ENCODE peak calls at places on chromosomes 1 and 21, in five cellular contexts. E, Y, W, P and X are unnamed samples.

GRCh38 chr1:197799271-197799670 is 24.0 kb upstream of the DENND1B start:
- DNase-seq in E (no peak), Y (peak; percentile 25), W (no peak), P (peak; percentile 85), X (peak; percentile 62)

GRCh38 chr1:116489231-116489697 is 81.6 kb downstream of the CD58 start:
- DNase-seq in E (no peak), Y (peak; percentile 68), W (peak; percentile 91), P (peak; percentile 37), X (no peak)

GRCh38 chr1:1291611-1292441 is 11.6 kb downstream of the SCNN1D start:
- DNase-seq in E (peak; percentile 70), Y (no peak), W (no peak), P (peak; percentile 35), X (peak; percentile 62)

GRCh38 chr1:151371340-151371739 is 1.2 kb downstream of the SELENBP1 start:
- DNase-seq in E (peak; percentile 78), Y (no peak), W (no peak), P (no peak), X (peak; percentile 67)

GRCh38 chr1:2778220-2778592 is 23.3 kb downstream of the TTC34 start:
- DNase-seq in E (no peak), Y (no peak), W (no peak), P (no peak), X (no peak)

GRCh38 chr1:230792691-230793462 is 45.7 kb downstream of the CAPN9 start:
- DNase-seq in E (no peak), Y (no peak), W (no peak), P (no peak), X (peak; percentile 11)

GRCh38 chr21:27519357-27519756 is 552.5 kb upstream of the ADAMTS5 start:
- DNase-seq in E (no peak), Y (peak; percentile 6), W (no peak), P (peak; percentile 78), X (peak; percentile 86)

GRCh38 chr1:154351363-154352068 is 26.2 kb downstream of the ATP8B2 start:
- DNase-seq in E (no peak), Y (no peak), W (no peak), P (no peak), X (no peak)

GRCh38 chr1:162560303-162561036 is 1.1 kb upstream of the UAP1 start:
- DNase-seq in E (no peak), Y (no peak), W (no peak), P (no peak), X (peak; percentile 80)

GRCh38 chr1:25829046-25829445 is 9.3 kb downstream of the MTFR1L start:
- DNase-seq in E (no peak), Y (no peak), W (no peak), P (no peak), X (no peak)

GRCh38 chr1:54965624-54966340 is 14.6 kb upstream of the TMEM61 start:
- DNase-seq in E (peak; percentile 26), Y (no peak), W (no peak), P (peak; percentile 21), X (peak; percentile 79)

GRCh38 chr21:42586406-42586805 is 67.0 kb upstream of the PDE9A start:
- DNase-seq in E (no peak), Y (no peak), W (no peak), P (no peak), X (no peak)

GRCh38 chr1:6688001-6688400 is 13.6 kb downstream of the DNAJC11 start:
- DNase-seq in E (no peak), Y (no peak), W (no peak), P (peak; percentile 40), X (peak; percentile 39)

GRCh38 chr1:89910780-89911179 is 84.1 kb upstream of the ZNF326 start:
- DNase-seq in E (no peak), Y (peak; percentile 52), W (peak; percentile 70), P (peak; percentile 90), X (peak; percentile 96)